ENCODE peak calls at places on chromosomes 1 and 21, in five cellular contexts. W is A549, Y is stomach, D is transverse colon, E is suprapubic skin. B is an unnamed sample. For H3K4me1, the result is how much of the 10 kb centered on the place peaks cover.

GRCh38 chr1:7558481-7558880 is 212.6 kb upstream of the VAMP3 start:
- DNase-seq in W (no peak), E (no peak), D (no peak), Y (no peak), B (no peak)

GRCh38 chr21:39559511-39559910 is 53.2 kb upstream of the B3GALT5 start:
- DNase-seq in E (no peak), Y (no peak), D (no peak), W (no peak), B (no peak)

GRCh38 chr1:107530543-107530942 is 389.7 kb downstream of the NTNG1 start:
- DNase-seq in Y (no peak), E (no peak), W (no peak), D (peak), B (no peak)

GRCh38 chr1:206890125-206890637 is 7.1 kb upstream of the IL24 start:
- DNase-seq in D (no peak), W (peak), E (no peak), Y (no peak), B (no peak)

GRCh38 chr1:209432443-209432825 is 151.1 kb upstream of the CAMK1G start:
- DNase-seq in D (no peak), W (no peak), Y (no peak), E (no peak), B (no peak)

GRCh38 chr21:38591138-38591537 is 92.9 kb upstream of the ERG start:
- DNase-seq in W (no peak), E (no peak), Y (no peak), D (no peak), B (no peak)

GRCh38 chr1:88029142-88029541 is 654.9 kb upstream of the PKN2 start:
- DNase-seq in W (peak), Y (no peak), E (no peak), D (peak), B (no peak)

GRCh38 chr1:225554216-225554812 is 98.6 kb downstream of the ENAH start:
- DNase-seq in E (no peak), Y (no peak), W (peak), D (no peak), B (peak)

GRCh38 chr21:46116846-46117585 is 19.1 kb downstream of the COL6A2 start:
- DNase-seq in D (peak), W (no peak), E (peak), Y (no peak), B (peak)

GRCh38 chr1:198497326-198498220 is 42.9 kb downstream of the ATP6V1G3 start:
- DNase-seq in E (no peak), D (no peak), Y (no peak), W (no peak), B (no peak)

GRCh38 chr1:178649582-178650350 is 75.3 kb upstream of the RALGPS2 start:
- DNase-seq in Y (no peak), D (no peak), W (no peak), E (no peak), B (no peak)

GRCh38 chr21:45499201-45499750 is 43.0 kb downstream of the SLC19A1 start:
- DNase-seq in W (no peak), E (peak), D (no peak), Y (no peak), B (no peak)

GRCh38 chr1:96521994-96522760 is 199.4 kb upstream of the PTBP2 start:
- DNase-seq in Y (no peak), D (no peak), W (peak), E (no peak), B (no peak)

GRCh38 chr1:246332078-246332477 is 175.0 kb downstream of the SMYD3 start:
- DNase-seq in D (no peak), Y (no peak), W (no peak), E (no peak), B (no peak)

GRCh38 chr1:38004284-38005101 is 821 bp downstream of the FHL3 start:
- DNase-seq in D (no peak), Y (no peak), W (no peak), E (no peak), B (no peak)

GRCh38 chr1:40901886-40902633 is 39.9 kb upstream of the CITED4 start:
- DNase-seq in D (no peak), E (no peak), Y (no peak), W (peak), B (peak)

GRCh38 chr1:229229721-229230135 is 41.2 kb upstream of the RAB4A start:
- DNase-seq in W (no peak), D (peak), Y (peak), E (peak), B (peak)

GRCh38 chr1:12634156-12634555 is 9.7 kb upstream of the AADACL4 start:
- DNase-seq in E (no peak), Y (no peak), D (no peak), W (no peak), B (no peak)

DNA sequence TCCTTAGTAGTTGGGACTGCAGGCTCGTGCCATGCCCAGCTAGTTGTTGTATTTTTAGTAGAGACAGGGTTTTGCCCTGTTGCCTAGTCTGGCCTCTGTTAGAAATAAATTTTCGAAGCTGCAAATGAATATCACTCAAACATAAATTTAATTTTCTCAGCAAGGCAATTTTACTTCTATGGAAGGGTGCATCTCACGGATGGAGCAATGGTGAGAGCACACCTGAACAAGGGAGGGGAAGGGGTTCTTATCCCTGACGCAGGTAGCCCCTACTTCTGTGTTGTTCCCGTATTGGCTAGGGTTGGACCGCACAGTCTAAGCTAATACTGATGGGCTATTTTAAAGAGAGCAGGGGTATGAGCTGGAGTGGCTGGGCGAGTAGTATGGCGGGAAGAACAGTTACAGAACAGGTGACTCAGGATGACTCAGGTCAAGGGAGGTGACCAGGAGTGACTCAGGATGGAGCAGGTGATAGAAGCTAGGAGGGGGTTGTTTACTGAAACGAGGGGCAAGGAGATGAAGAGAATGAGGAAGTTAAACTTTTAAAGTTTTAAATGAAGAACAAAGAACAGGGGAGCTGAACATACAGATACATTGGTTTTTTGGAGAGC is 7.5 kb downstream of the MDM4 start:
- DNase-seq in W (peak), Y (no peak), D (no peak), E (no peak), B (no peak)
- H3K4me1 ChIP-seq in W (under half), Y (half or more), D (under half), E (under half), B (under half)

GRCh38 chr1:44587796-44588460 is 86.4 kb downstream of the TMEM53 start:
- DNase-seq in W (no peak), E (no peak), Y (no peak), D (peak), B (no peak)
- H3K4me3 ChIP-seq in W (no peak), E (no peak), Y (no peak), D (no peak), B (no peak)

GRCh38 chr1:26771285-26771642 is 16.5 kb upstream of the PIGV start:
- DNase-seq in W (no peak), Y (no peak), E (no peak), D (no peak), B (no peak)

GRCh38 chr1:26774462-26774861 is 13.3 kb upstream of the PIGV start:
- DNase-seq in W (no peak), Y (no peak), E (no peak), D (no peak), B (no peak)

GRCh38 chr1:26771643-26772321 is 16.0 kb upstream of the PIGV start:
- DNase-seq in E (no peak), W (peak), Y (no peak), D (no peak), B (no peak)

GRCh38 chr1:26775666-26776065 is 12.1 kb upstream of the PIGV start:
- DNase-seq in D (no peak), Y (no peak), W (no peak), E (no peak), B (no peak)

DNA sequence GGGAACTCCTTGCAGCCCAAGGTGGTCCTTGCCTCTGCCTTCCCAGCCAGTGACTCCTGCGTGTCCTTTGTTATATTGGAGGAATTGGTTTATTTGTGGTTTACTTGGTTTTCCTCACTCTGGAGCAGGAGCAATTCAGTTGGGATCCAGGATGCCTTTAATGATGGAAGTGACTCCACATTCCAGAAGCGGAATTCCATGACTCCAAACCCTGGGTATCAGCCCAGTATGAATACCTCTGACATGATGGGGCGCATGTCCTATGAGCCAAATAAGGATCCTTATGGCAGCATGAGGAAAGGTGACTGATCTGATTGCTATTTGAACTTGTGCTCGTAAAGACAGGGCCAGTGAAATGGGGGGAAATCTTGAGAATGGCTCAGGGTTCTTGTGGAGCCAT is 15.1 kb upstream of the PIGV start:
- DNase-seq in W (peak), E (no peak), D (no peak), Y (no peak), B (no peak)
- TF ChIP-seq EP300 in W (no peak), E (no peak), D (no peak), Y (no peak), B (no peak)

GRCh38 chr21:29306920-29307319 is 8.2 kb downstream of the BACH1 start:
- DNase-seq in E (no peak), D (no peak), Y (no peak), W (no peak), B (no peak)

GRCh38 chr21:29305561-29305960 is 6.8 kb downstream of the BACH1 start:
- DNase-seq in Y (no peak), E (no peak), D (no peak), W (no peak), B (no peak)

GRCh38 chr21:29307718-29308455 is 9.2 kb downstream of the BACH1 start:
- DNase-seq in W (no peak), Y (no peak), E (no peak), D (no peak), B (no peak)

GRCh38 chr21:29309703-29310102 is 11.0 kb downstream of the BACH1 start:
- DNase-seq in D (no peak), W (no peak), Y (no peak), E (no peak), B (no peak)

DNA sequence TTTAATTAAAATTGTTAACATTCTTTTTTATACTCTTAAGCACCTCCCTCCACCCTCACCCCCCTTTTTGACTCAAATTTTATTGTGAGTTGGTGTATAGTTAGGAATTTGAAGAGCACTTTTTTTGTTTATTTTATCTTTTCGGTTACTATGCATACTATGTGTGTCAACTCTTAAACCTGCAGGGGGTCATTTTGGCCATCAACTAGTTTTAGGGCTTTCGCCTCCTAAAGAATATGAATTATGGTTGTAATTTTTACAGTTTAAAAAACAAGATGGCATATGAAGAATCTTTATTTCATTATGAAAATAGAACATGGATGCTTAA is 9.7 kb downstream of the BACH1 start:
- DNase-seq in W (no peak), E (no peak), Y (no peak), D (no peak), B (no peak)
- H3K4me1 ChIP-seq in W (under half), E (under half), Y (half or more), D (under half), B (half or more)

GRCh38 chr1:204093756-204094155 is 20.8 kb downstream of the SOX13 start:
- DNase-seq in D (no peak), W (no peak), E (no peak), Y (no peak), B (no peak)

GRCh38 chr1:204093421-204093717 is 20.5 kb downstream of the SOX13 start:
- DNase-seq in E (no peak), W (peak), Y (peak), D (peak), B (no peak)

GRCh38 chr1:204091066-204091465 is 18.2 kb downstream of the SOX13 start:
- DNase-seq in Y (no peak), D (no peak), W (no peak), E (no peak), B (no peak)

GRCh38 chr1:204092632-204093420 is 19.9 kb downstream of the SOX13 start:
- DNase-seq in E (no peak), W (no peak), Y (no peak), D (peak), B (no peak)

DNA sequence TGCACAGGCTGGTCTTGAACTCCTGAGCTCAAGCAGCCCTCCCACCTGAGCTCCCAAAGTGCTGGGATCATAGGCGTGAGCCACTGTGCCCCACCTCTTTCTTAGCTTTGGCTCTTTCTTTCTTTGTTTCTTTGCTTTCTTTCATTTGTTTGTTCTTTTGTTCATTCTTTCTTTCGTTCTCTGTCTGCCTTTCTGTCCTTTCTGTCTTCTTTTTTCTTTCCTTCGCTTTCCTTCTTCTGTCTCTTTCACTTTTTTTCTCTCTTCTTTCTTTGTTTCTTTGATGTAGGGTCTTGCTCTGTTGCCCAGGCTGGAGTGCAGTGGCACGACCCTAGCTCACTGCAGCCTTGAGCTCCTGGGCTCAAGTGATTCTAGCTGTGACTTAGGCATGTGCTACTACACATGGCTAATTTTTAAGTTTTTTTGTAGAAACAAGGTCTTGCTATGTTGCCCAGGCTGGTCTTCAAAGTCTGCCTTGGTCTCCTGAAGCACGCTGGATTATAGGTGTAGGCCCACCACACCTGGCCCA is 18.9 kb downstream of the SOX13 start:
- DNase-seq in Y (no peak), E (no peak), D (no peak), W (no peak), B (no peak)
- H3K4me3 ChIP-seq in Y (no peak), E (no peak), D (no peak), W (no peak), B (no peak)

DNA sequence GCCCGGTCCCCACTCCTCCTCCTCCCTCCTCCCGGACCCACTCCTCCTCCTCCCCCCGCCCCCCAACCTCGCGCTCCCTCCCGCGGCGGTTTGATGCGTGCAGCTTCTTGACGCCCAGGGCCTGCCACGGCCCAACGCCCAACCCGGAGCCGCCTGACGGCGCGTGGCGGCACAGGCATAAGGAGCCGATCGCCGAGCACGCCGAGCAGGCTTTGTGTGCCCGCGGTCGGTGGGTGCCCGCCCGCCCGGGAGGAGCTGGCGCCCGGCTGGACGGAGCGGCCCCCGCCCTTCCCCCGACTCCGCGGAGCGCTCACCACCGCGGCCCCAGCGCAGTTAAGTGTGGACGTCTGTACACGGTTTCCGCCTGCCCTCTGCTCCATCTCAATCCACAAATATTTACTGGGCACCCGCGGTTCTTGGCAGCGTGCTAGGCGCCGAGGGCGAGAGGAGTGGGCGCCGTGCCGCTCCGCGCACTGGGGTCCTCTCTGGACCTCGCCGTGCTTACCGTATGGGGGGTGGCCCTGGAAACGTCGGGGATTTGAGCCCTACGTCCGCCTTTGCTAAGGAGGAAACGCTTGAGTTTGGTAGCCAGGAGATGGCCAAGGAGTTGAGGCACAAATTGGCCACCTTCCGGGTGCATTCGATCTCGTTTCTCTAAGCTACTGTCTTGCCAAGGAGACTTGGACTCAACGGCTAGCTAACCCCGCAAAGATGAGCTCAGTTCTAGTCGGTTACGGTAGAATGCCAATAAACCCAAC is 428 bp upstream of the HDGF start:
- DNase-seq in Y (peak), D (peak), E (peak), W (peak), B (peak)
- TF ChIP-seq EP300 in Y (no peak), D (no peak), E (no peak), W (no peak), B (peak)

GRCh38 chr1:192849442-192849841 is 40.6 kb downstream of the RGS2 start:
- DNase-seq in W (no peak), Y (no peak), D (no peak), E (no peak), B (no peak)
- H3K4me1 ChIP-seq in W (under half), Y (under half), D (under half), E (under half), B (under half)

B was measured in tibial nerve.